ENCODE peak calls at places on chromosomes 7 and 10, in four cellular contexts. One of them, this sample, is unnamed.
A peak's percentile ranks its signal among the peaks of the same experiment; 100 is the strongest.

GRCh38 chr10:110137142-110137545 is 70.3 kb upstream of the MXI1 start:
- DNase-seq in GM12878: peak; percentile 48
- DNase-seq in K562: peak; percentile 42
- DNase-seq in HepG2: peak; percentile 76
- DNase-seq in this sample: peak; percentile 59

GRCh38 chr10:112208292-112208691 is 24.7 kb upstream of the GPAM start:
- DNase-seq in GM12878: no peak
- DNase-seq in K562: no peak
- DNase-seq in HepG2: no peak
- DNase-seq in this sample: no peak

GRCh38 chr10:13089345-13089744 is 10.6 kb upstream of the OPTN start:
- DNase-seq in GM12878: no peak
- DNase-seq in K562: no peak
- DNase-seq in HepG2: no peak
- DNase-seq in this sample: no peak

GRCh38 chr7:47724335-47724982 is 142.5 kb upstream of the TNS3 start:
- DNase-seq in GM12878: no peak
- DNase-seq in K562: no peak
- DNase-seq in HepG2: peak; percentile 83
- DNase-seq in this sample: no peak

GRCh38 chr7:106071999-106072714 is 40.0 kb downstream of the SYPL1 start:
- DNase-seq in GM12878: no peak
- DNase-seq in K562: peak; percentile 86
- DNase-seq in HepG2: peak; percentile 87
- DNase-seq in this sample: peak; percentile 71

GRCh38 chr10:125085281-125085680 is 75.1 kb downstream of the CTBP2 start:
- DNase-seq in GM12878: no peak
- DNase-seq in K562: no peak
- DNase-seq in HepG2: no peak
- DNase-seq in this sample: no peak

GRCh38 chr7:45718464-45719330 is 144.5 kb downstream of the ADCY1 start:
- DNase-seq in GM12878: no peak
- DNase-seq in K562: no peak
- DNase-seq in HepG2: no peak
- DNase-seq in this sample: no peak

GRCh38 chr10:71078454-71079145 is 133.8 kb upstream of the UNC5B start:
- DNase-seq in GM12878: no peak
- DNase-seq in K562: no peak
- DNase-seq in HepG2: no peak
- DNase-seq in this sample: no peak

GRCh38 chr7:86884152-86884551 is 175.3 kb downstream of the ELAPOR2 start:
- DNase-seq in GM12878: no peak
- DNase-seq in K562: no peak
- DNase-seq in HepG2: peak; percentile 3
- DNase-seq in this sample: no peak

GRCh38 chr7:13540429-13540828 is 449.0 kb downstream of the ETV1 start:
- DNase-seq in GM12878: no peak
- DNase-seq in K562: no peak
- DNase-seq in HepG2: no peak
- DNase-seq in this sample: no peak

GRCh38 chr7:46486264-46487206 is 565.5 kb upstream of the IGFBP3 start:
- DNase-seq in GM12878: no peak
- DNase-seq in K562: no peak
- DNase-seq in HepG2: no peak
- DNase-seq in this sample: no peak

GRCh38 chr10:132185601-132186487 is 904 bp upstream of the DPYSL4 start:
- DNase-seq in GM12878: no peak
- DNase-seq in K562: peak; percentile 59
- DNase-seq in HepG2: no peak
- DNase-seq in this sample: no peak

GRCh38 chr10:24519950-24520349 is 203.7 kb downstream of the ARHGAP21 start:
- DNase-seq in GM12878: no peak
- DNase-seq in K562: no peak
- DNase-seq in HepG2: no peak
- DNase-seq in this sample: no peak

GRCh38 chr7:128112018-128112780 is 81.0 kb upstream of the LRRC4 start:
- DNase-seq in GM12878: no peak
- DNase-seq in K562: no peak
- DNase-seq in HepG2: no peak
- DNase-seq in this sample: no peak

GRCh38 chr7:27152816-27153486 is 568 bp upstream of the HOXA3 start:
- DNase-seq in GM12878: no peak
- DNase-seq in K562: no peak
- DNase-seq in HepG2: no peak
- DNase-seq in this sample: peak; percentile 43

GRCh38 chr10:75165684-75166622 is 44.6 kb upstream of the VDAC2 start:
- DNase-seq in GM12878: peak; percentile 62
- DNase-seq in K562: no peak
- DNase-seq in HepG2: no peak
- DNase-seq in this sample: peak; percentile 23

GRCh38 chr7:73668103-73668937 is 689 bp downstream of the VPS37D start:
- DNase-seq in GM12878: no peak
- DNase-seq in K562: peak; percentile 71
- DNase-seq in HepG2: no peak
- DNase-seq in this sample: peak; percentile 84

GRCh38 chr7:39154815-39155214 is 177.1 kb downstream of the POU6F2 start:
- DNase-seq in GM12878: no peak
- DNase-seq in K562: no peak
- DNase-seq in HepG2: no peak
- DNase-seq in this sample: no peak

GRCh38 chr7:83947260-83947659 is 247.3 kb downstream of the SEMA3A start:
- DNase-seq in GM12878: no peak
- DNase-seq in K562: peak; percentile 11
- DNase-seq in HepG2: peak; percentile 5
- DNase-seq in this sample: peak; percentile 38

GRCh38 chr10:125982256-125982948 is 86.0 kb downstream of the FANK1 start:
- DNase-seq in GM12878: peak; percentile 35
- DNase-seq in K562: no peak
- DNase-seq in HepG2: peak; percentile 41
- DNase-seq in this sample: peak; percentile 78

GRCh38 chr7:20290505-20291111 is 40.1 kb upstream of the ITGB8 start:
- DNase-seq in GM12878: peak; percentile 55
- DNase-seq in K562: no peak
- DNase-seq in HepG2: no peak
- DNase-seq in this sample: no peak

GRCh38 chr10:119595134-119595714 is 1.5 kb downstream of the TIAL1 start:
- DNase-seq in GM12878: no peak
- DNase-seq in K562: no peak
- DNase-seq in HepG2: peak; percentile 43
- DNase-seq in this sample: no peak

GRCh38 chr10:13869295-13869664 is 282.5 kb downstream of the PRPF18 start:
- DNase-seq in GM12878: no peak
- DNase-seq in K562: no peak
- DNase-seq in HepG2: no peak
- DNase-seq in this sample: no peak

GRCh38 chr10:33032354-33033254 is 74.6 kb upstream of the ITGB1 start:
- DNase-seq in GM12878: no peak
- DNase-seq in K562: no peak
- DNase-seq in HepG2: peak; percentile 5
- DNase-seq in this sample: no peak

GRCh38 chr10:93465806-93466675 is 16.1 kb downstream of the MYOF start:
- DNase-seq in GM12878: no peak
- DNase-seq in K562: no peak
- DNase-seq in HepG2: peak; percentile 18
- DNase-seq in this sample: peak; percentile 58

GRCh38 chr7:153400735-153401593 is 641.4 kb downstream of the ACTR3B start:
- DNase-seq in GM12878: no peak
- DNase-seq in K562: no peak
- DNase-seq in HepG2: no peak
- DNase-seq in this sample: no peak

GRCh38 chr10:132225073-132225848 is 38.5 kb downstream of the DPYSL4 start:
- DNase-seq in GM12878: no peak
- DNase-seq in K562: no peak
- DNase-seq in HepG2: no peak
- DNase-seq in this sample: no peak

GRCh38 chr7:77550586-77550985 is 13.5 kb downstream of the PTPN12 start:
- DNase-seq in GM12878: no peak
- DNase-seq in K562: no peak
- DNase-seq in HepG2: no peak
- DNase-seq in this sample: no peak

GRCh38 chr10:72292223-72292691 is 18.5 kb downstream of the DDIT4 start:
- DNase-seq in GM12878: no peak
- DNase-seq in K562: no peak
- DNase-seq in HepG2: no peak
- DNase-seq in this sample: no peak

GRCh38 chr7:112484671-112485097 is 3.9 kb downstream of the LSMEM1 start:
- DNase-seq in GM12878: no peak
- DNase-seq in K562: no peak
- DNase-seq in HepG2: peak; percentile 68
- DNase-seq in this sample: no peak

GRCh38 chr10:70840836-70841235 is 25.1 kb downstream of the SGPL1 start:
- DNase-seq in GM12878: no peak
- DNase-seq in K562: no peak
- DNase-seq in HepG2: no peak
- DNase-seq in this sample: no peak

GRCh38 chr10:123788981-123789380 is 102.6 kb downstream of the CPXM2 start:
- DNase-seq in GM12878: no peak
- DNase-seq in K562: no peak
- DNase-seq in HepG2: no peak
- DNase-seq in this sample: no peak

GRCh38 chr10:89419548-89419947 is 5.2 kb downstream of the IFIT5 start:
- DNase-seq in GM12878: no peak
- DNase-seq in K562: peak; percentile 23
- DNase-seq in HepG2: no peak
- DNase-seq in this sample: peak; percentile 9

GRCh38 chr7:69702357-69702756 is 104.1 kb downstream of the AUTS2 start:
- DNase-seq in GM12878: no peak
- DNase-seq in K562: no peak
- DNase-seq in HepG2: no peak
- DNase-seq in this sample: no peak
- H3K79me2 ChIP-seq in GM12878: no peaks in the 10 kb centered on the region
- H3K79me2 ChIP-seq in K562: no peaks in the 10 kb centered on the region
- H3K79me2 ChIP-seq in HepG2: no peaks in the 10 kb centered on the region
- H3K79me2 ChIP-seq in this sample: peaks cover 20% of the 10 kb centered on the region

DNA sequence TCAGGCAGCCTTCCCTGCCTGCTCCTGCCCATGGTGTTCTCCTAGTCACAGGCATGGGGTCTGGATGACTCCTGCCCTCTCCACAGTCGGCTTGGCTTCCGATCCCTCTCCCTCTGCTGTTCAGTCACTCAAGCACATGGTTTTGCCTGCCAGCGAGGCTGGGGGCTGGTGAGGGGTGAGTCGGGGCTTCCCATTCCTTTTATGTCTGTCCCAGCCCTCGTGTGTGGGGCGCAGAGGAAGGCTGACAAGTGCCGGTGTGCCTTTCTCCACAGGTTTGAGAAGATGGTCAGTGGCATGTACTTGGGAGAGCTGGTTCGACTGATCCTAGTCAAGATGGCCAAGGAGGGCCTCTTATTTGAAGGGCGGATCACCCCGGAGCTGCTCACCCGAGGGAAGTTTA is 40.1 kb downstream of the TACR2 start:
- DNase-seq in GM12878: no peak
- DNase-seq in K562: no peak
- DNase-seq in HepG2: no peak
- DNase-seq in this sample: no peak
- H3K27ac ChIP-seq in GM12878: no peak overlapping the region
- H3K27ac ChIP-seq in K562: no peak overlapping the region
- H3K27ac ChIP-seq in HepG2: no peak overlapping the region
- H3K27ac ChIP-seq in this sample: no peak overlapping the region

DNA sequence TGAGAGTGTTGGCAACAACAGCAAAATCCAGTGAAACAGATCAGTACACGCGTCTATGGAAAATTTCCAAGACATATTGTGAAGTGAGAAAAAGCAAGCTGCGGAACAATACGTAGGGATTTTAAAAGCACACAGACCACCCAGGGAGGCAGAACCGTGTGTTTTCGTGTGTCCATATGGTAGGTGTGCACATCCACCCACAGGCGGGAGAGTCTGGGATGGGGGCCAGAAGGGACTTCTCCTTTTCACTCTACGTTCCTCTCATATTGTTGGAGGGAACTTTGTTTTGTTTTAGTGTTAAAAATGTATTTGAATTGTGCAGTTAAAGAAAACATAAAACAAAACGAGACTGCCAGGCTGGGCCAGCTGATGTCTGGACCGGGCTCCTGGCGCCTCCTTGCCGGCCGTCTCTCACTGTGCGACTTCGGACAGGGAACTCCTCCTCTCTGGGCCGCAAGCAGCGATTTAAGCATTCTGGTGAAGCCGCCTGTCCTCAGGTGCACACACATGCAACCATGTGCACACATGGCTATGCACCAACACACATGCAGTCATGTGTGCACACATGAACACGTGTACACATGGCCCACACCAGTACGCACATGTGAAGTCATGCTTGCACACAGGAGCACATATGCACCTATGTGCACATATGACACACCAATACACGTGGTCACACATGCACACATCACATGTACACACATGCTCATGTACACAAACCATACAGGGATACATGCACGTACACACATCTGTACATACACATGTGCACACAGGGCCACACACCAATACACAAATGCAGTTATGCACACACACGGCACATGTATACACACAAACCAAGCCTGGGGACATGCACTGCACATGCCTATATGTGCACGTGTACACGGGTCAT is 141.1 kb downstream of the ELFN1 start:
- DNase-seq in GM12878: no peak
- DNase-seq in K562: no peak
- DNase-seq in HepG2: no peak
- DNase-seq in this sample: no peak
- TF ChIP-seq MXI1 in GM12878: no peak
- TF ChIP-seq MXI1 in K562: no peak
- TF ChIP-seq MXI1 in HepG2: no peak
- TF ChIP-seq MXI1 in this sample: no peak

DNA sequence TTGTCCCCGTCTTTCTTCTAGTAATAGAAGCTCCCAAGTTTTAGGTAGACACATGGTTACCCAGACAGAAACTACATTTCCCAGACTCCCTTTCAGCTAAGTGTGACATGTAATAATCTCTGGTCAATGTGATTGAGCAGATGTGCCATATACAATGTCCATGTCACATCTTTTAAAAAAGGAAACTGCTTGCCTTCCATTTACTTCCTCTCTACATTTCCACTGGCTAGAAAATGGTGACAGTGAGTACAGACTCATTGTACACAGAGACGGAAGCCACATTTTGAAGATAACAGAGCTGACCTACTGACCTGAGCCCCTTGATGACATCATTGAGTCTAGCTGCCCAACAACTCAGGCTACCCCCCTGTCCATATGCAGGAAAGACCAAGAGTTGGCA is 21.3 kb downstream of the ZC3HAV1 start:
- DNase-seq in GM12878: no peak
- DNase-seq in K562: peak; percentile 13
- DNase-seq in HepG2: no peak
- DNase-seq in this sample: no peak
- H3K79me2 ChIP-seq in GM12878: peaks cover 19% of the 10 kb centered on the region
- H3K79me2 ChIP-seq in K562: peaks cover 32% of the 10 kb centered on the region
- H3K79me2 ChIP-seq in HepG2: peaks cover 14% of the 10 kb centered on the region
- H3K79me2 ChIP-seq in this sample: peaks cover 13% of the 10 kb centered on the region